ENCODE peak calls at places on chromosome X, in nine cellular contexts. One of them, this sample, is unnamed.

GRCh38 chrX:20320461-20321159 is 53.9 kb upstream of the RPS6KA3 start:
- DNase-seq in AG10803: no peak
- DNase-seq in GM20000: peak
- DNase-seq in activated T-cell treated with anti-CD3 and anti-CD28 coated beads, Interleukin-2, amount 50 U/mL, for 72 hours: no peak
- DNase-seq in B cell: peak
- DNase-seq in stimulated activated CD8-positive, alpha-beta memory T cell treated with anti-CD3 and anti-CD28 coated beads, Interleukin-4, amount 100 ng/mL, for 48 hours: no peak
- DNase-seq in GM06990: peak
- DNase-seq in activated gamma-delta T cell treated with Interleukin-2 at 50 U/mL for 16 hours: peak
- DNase-seq in stimulated activated CD4-positive, alpha-beta T cell treated with anti-CD3 and anti-CD28 coated beads, Interleukin-12 subunit alpha, Interleukin-12 subunit beta, amount 100 ng/mL, for 24 hours: no peak
- DNase-seq in this sample: peak

GRCh38 chrX:103628386-103629290 is at the start of gene TCEAL1:
- DNase-seq in AG10803: no peak
- DNase-seq in GM20000: peak
- DNase-seq in activated T-cell treated with anti-CD3 and anti-CD28 coated beads, Interleukin-2, amount 50 U/mL, for 72 hours: peak
- DNase-seq in B cell: no peak
- DNase-seq in stimulated activated CD8-positive, alpha-beta memory T cell treated with anti-CD3 and anti-CD28 coated beads, Interleukin-4, amount 100 ng/mL, for 48 hours: peak
- DNase-seq in GM06990: peak
- DNase-seq in activated gamma-delta T cell treated with Interleukin-2 at 50 U/mL for 16 hours: peak
- DNase-seq in stimulated activated CD4-positive, alpha-beta T cell treated with anti-CD3 and anti-CD28 coated beads, Interleukin-12 subunit alpha, Interleukin-12 subunit beta, amount 100 ng/mL, for 24 hours: no peak
- DNase-seq in this sample: peak

GRCh38 chrX:88438209-88438608 is 308.8 kb upstream of the CPXCR1 start:
- DNase-seq in AG10803: no peak
- DNase-seq in GM20000: no peak
- DNase-seq in activated T-cell treated with anti-CD3 and anti-CD28 coated beads, Interleukin-2, amount 50 U/mL, for 72 hours: no peak
- DNase-seq in B cell: no peak
- DNase-seq in stimulated activated CD8-positive, alpha-beta memory T cell treated with anti-CD3 and anti-CD28 coated beads, Interleukin-4, amount 100 ng/mL, for 48 hours: no peak
- DNase-seq in GM06990: no peak
- DNase-seq in activated gamma-delta T cell treated with Interleukin-2 at 50 U/mL for 16 hours: no peak
- DNase-seq in stimulated activated CD4-positive, alpha-beta T cell treated with anti-CD3 and anti-CD28 coated beads, Interleukin-12 subunit alpha, Interleukin-12 subunit beta, amount 100 ng/mL, for 24 hours: no peak
- DNase-seq in this sample: no peak

GRCh38 chrX:74234829-74235228 is 69.2 kb upstream of the ZCCHC13 start:
- DNase-seq in AG10803: no peak
- DNase-seq in GM20000: no peak
- DNase-seq in activated T-cell treated with anti-CD3 and anti-CD28 coated beads, Interleukin-2, amount 50 U/mL, for 72 hours: no peak
- DNase-seq in B cell: no peak
- DNase-seq in stimulated activated CD8-positive, alpha-beta memory T cell treated with anti-CD3 and anti-CD28 coated beads, Interleukin-4, amount 100 ng/mL, for 48 hours: no peak
- DNase-seq in GM06990: no peak
- DNase-seq in activated gamma-delta T cell treated with Interleukin-2 at 50 U/mL for 16 hours: no peak
- DNase-seq in stimulated activated CD4-positive, alpha-beta T cell treated with anti-CD3 and anti-CD28 coated beads, Interleukin-12 subunit alpha, Interleukin-12 subunit beta, amount 100 ng/mL, for 24 hours: no peak
- DNase-seq in this sample: no peak

GRCh38 chrX:41982966-41983365 is 59.6 kb upstream of the CASK start:
- DNase-seq in AG10803: no peak
- DNase-seq in GM20000: no peak
- DNase-seq in activated T-cell treated with anti-CD3 and anti-CD28 coated beads, Interleukin-2, amount 50 U/mL, for 72 hours: no peak
- DNase-seq in B cell: no peak
- DNase-seq in stimulated activated CD8-positive, alpha-beta memory T cell treated with anti-CD3 and anti-CD28 coated beads, Interleukin-4, amount 100 ng/mL, for 48 hours: no peak
- DNase-seq in GM06990: no peak
- DNase-seq in activated gamma-delta T cell treated with Interleukin-2 at 50 U/mL for 16 hours: no peak
- DNase-seq in stimulated activated CD4-positive, alpha-beta T cell treated with anti-CD3 and anti-CD28 coated beads, Interleukin-12 subunit alpha, Interleukin-12 subunit beta, amount 100 ng/mL, for 24 hours: no peak
- DNase-seq in this sample: no peak

GRCh38 chrX:149691794-149692193 is 20.1 kb upstream of the MAGEA11 start:
- DNase-seq in AG10803: no peak
- DNase-seq in GM20000: no peak
- DNase-seq in activated T-cell treated with anti-CD3 and anti-CD28 coated beads, Interleukin-2, amount 50 U/mL, for 72 hours: no peak
- DNase-seq in B cell: no peak
- DNase-seq in stimulated activated CD8-positive, alpha-beta memory T cell treated with anti-CD3 and anti-CD28 coated beads, Interleukin-4, amount 100 ng/mL, for 48 hours: no peak
- DNase-seq in GM06990: no peak
- DNase-seq in activated gamma-delta T cell treated with Interleukin-2 at 50 U/mL for 16 hours: no peak
- DNase-seq in stimulated activated CD4-positive, alpha-beta T cell treated with anti-CD3 and anti-CD28 coated beads, Interleukin-12 subunit alpha, Interleukin-12 subunit beta, amount 100 ng/mL, for 24 hours: no peak
- DNase-seq in this sample: no peak

GRCh38 chrX:12867746-12868145 is 874 bp downstream of the TLR7 start:
- DNase-seq in AG10803: no peak
- DNase-seq in GM20000: no peak
- DNase-seq in activated T-cell treated with anti-CD3 and anti-CD28 coated beads, Interleukin-2, amount 50 U/mL, for 72 hours: no peak
- DNase-seq in B cell: no peak
- DNase-seq in stimulated activated CD8-positive, alpha-beta memory T cell treated with anti-CD3 and anti-CD28 coated beads, Interleukin-4, amount 100 ng/mL, for 48 hours: no peak
- DNase-seq in GM06990: no peak
- DNase-seq in activated gamma-delta T cell treated with Interleukin-2 at 50 U/mL for 16 hours: no peak
- DNase-seq in stimulated activated CD4-positive, alpha-beta T cell treated with anti-CD3 and anti-CD28 coated beads, Interleukin-12 subunit alpha, Interleukin-12 subunit beta, amount 100 ng/mL, for 24 hours: no peak
- DNase-seq in this sample: no peak

GRCh38 chrX:15334561-15334960 is 762 bp downstream of the PIGA start:
- DNase-seq in AG10803: peak
- DNase-seq in GM20000: peak
- DNase-seq in activated T-cell treated with anti-CD3 and anti-CD28 coated beads, Interleukin-2, amount 50 U/mL, for 72 hours: peak
- DNase-seq in B cell: no peak
- DNase-seq in stimulated activated CD8-positive, alpha-beta memory T cell treated with anti-CD3 and anti-CD28 coated beads, Interleukin-4, amount 100 ng/mL, for 48 hours: peak
- DNase-seq in GM06990: no peak
- DNase-seq in activated gamma-delta T cell treated with Interleukin-2 at 50 U/mL for 16 hours: no peak
- DNase-seq in stimulated activated CD4-positive, alpha-beta T cell treated with anti-CD3 and anti-CD28 coated beads, Interleukin-12 subunit alpha, Interleukin-12 subunit beta, amount 100 ng/mL, for 24 hours: no peak
- DNase-seq in this sample: peak

GRCh38 chrX:99901091-99901490 is 509.0 kb downstream of the PCDH19 start:
- DNase-seq in AG10803: no peak
- DNase-seq in GM20000: no peak
- DNase-seq in activated T-cell treated with anti-CD3 and anti-CD28 coated beads, Interleukin-2, amount 50 U/mL, for 72 hours: no peak
- DNase-seq in B cell: no peak
- DNase-seq in stimulated activated CD8-positive, alpha-beta memory T cell treated with anti-CD3 and anti-CD28 coated beads, Interleukin-4, amount 100 ng/mL, for 48 hours: no peak
- DNase-seq in GM06990: no peak
- DNase-seq in activated gamma-delta T cell treated with Interleukin-2 at 50 U/mL for 16 hours: no peak
- DNase-seq in stimulated activated CD4-positive, alpha-beta T cell treated with anti-CD3 and anti-CD28 coated beads, Interleukin-12 subunit alpha, Interleukin-12 subunit beta, amount 100 ng/mL, for 24 hours: no peak
- DNase-seq in this sample: no peak

GRCh38 chrX:26146024-26146423 is 7.9 kb downstream of the MAGEB18 start:
- DNase-seq in AG10803: no peak
- DNase-seq in GM20000: no peak
- DNase-seq in activated T-cell treated with anti-CD3 and anti-CD28 coated beads, Interleukin-2, amount 50 U/mL, for 72 hours: no peak
- DNase-seq in B cell: no peak
- DNase-seq in stimulated activated CD8-positive, alpha-beta memory T cell treated with anti-CD3 and anti-CD28 coated beads, Interleukin-4, amount 100 ng/mL, for 48 hours: no peak
- DNase-seq in GM06990: no peak
- DNase-seq in activated gamma-delta T cell treated with Interleukin-2 at 50 U/mL for 16 hours: no peak
- DNase-seq in stimulated activated CD4-positive, alpha-beta T cell treated with anti-CD3 and anti-CD28 coated beads, Interleukin-12 subunit alpha, Interleukin-12 subunit beta, amount 100 ng/mL, for 24 hours: no peak
- DNase-seq in this sample: no peak

GRCh38 chrX:103197721-103198306 is 17.1 kb upstream of the BEX4 start:
- DNase-seq in AG10803: peak
- DNase-seq in GM20000: no peak
- DNase-seq in activated T-cell treated with anti-CD3 and anti-CD28 coated beads, Interleukin-2, amount 50 U/mL, for 72 hours: no peak
- DNase-seq in B cell: no peak
- DNase-seq in stimulated activated CD8-positive, alpha-beta memory T cell treated with anti-CD3 and anti-CD28 coated beads, Interleukin-4, amount 100 ng/mL, for 48 hours: no peak
- DNase-seq in GM06990: no peak
- DNase-seq in activated gamma-delta T cell treated with Interleukin-2 at 50 U/mL for 16 hours: no peak
- DNase-seq in stimulated activated CD4-positive, alpha-beta T cell treated with anti-CD3 and anti-CD28 coated beads, Interleukin-12 subunit alpha, Interleukin-12 subunit beta, amount 100 ng/mL, for 24 hours: no peak
- DNase-seq in this sample: no peak

GRCh38 chrX:76555816-76556215 is 128.3 kb downstream of the MAGEE1 start:
- DNase-seq in AG10803: peak
- DNase-seq in GM20000: peak
- DNase-seq in activated T-cell treated with anti-CD3 and anti-CD28 coated beads, Interleukin-2, amount 50 U/mL, for 72 hours: peak
- DNase-seq in B cell: no peak
- DNase-seq in stimulated activated CD8-positive, alpha-beta memory T cell treated with anti-CD3 and anti-CD28 coated beads, Interleukin-4, amount 100 ng/mL, for 48 hours: peak
- DNase-seq in GM06990: no peak
- DNase-seq in activated gamma-delta T cell treated with Interleukin-2 at 50 U/mL for 16 hours: no peak
- DNase-seq in stimulated activated CD4-positive, alpha-beta T cell treated with anti-CD3 and anti-CD28 coated beads, Interleukin-12 subunit alpha, Interleukin-12 subunit beta, amount 100 ng/mL, for 24 hours: no peak
- DNase-seq in this sample: peak

GRCh38 chrX:53317365-53318069 is 36.1 kb upstream of the IQSEC2 start:
- DNase-seq in AG10803: peak
- DNase-seq in GM20000: peak
- DNase-seq in activated T-cell treated with anti-CD3 and anti-CD28 coated beads, Interleukin-2, amount 50 U/mL, for 72 hours: peak
- DNase-seq in B cell: peak
- DNase-seq in stimulated activated CD8-positive, alpha-beta memory T cell treated with anti-CD3 and anti-CD28 coated beads, Interleukin-4, amount 100 ng/mL, for 48 hours: peak
- DNase-seq in GM06990: peak
- DNase-seq in activated gamma-delta T cell treated with Interleukin-2 at 50 U/mL for 16 hours: peak
- DNase-seq in stimulated activated CD4-positive, alpha-beta T cell treated with anti-CD3 and anti-CD28 coated beads, Interleukin-12 subunit alpha, Interleukin-12 subunit beta, amount 100 ng/mL, for 24 hours: peak
- DNase-seq in this sample: peak

GRCh38 chrX:120617996-120618630 is 11.7 kb downstream of the C1GALT1C1 start:
- DNase-seq in AG10803: peak
- DNase-seq in GM20000: no peak
- DNase-seq in activated T-cell treated with anti-CD3 and anti-CD28 coated beads, Interleukin-2, amount 50 U/mL, for 72 hours: no peak
- DNase-seq in B cell: no peak
- DNase-seq in stimulated activated CD8-positive, alpha-beta memory T cell treated with anti-CD3 and anti-CD28 coated beads, Interleukin-4, amount 100 ng/mL, for 48 hours: no peak
- DNase-seq in GM06990: no peak
- DNase-seq in activated gamma-delta T cell treated with Interleukin-2 at 50 U/mL for 16 hours: no peak
- DNase-seq in stimulated activated CD4-positive, alpha-beta T cell treated with anti-CD3 and anti-CD28 coated beads, Interleukin-12 subunit alpha, Interleukin-12 subunit beta, amount 100 ng/mL, for 24 hours: no peak
- DNase-seq in this sample: no peak

GRCh38 chrX:124737771-124738170 is 391.4 kb downstream of the SH2D1A start:
- DNase-seq in AG10803: no peak
- DNase-seq in GM20000: no peak
- DNase-seq in activated T-cell treated with anti-CD3 and anti-CD28 coated beads, Interleukin-2, amount 50 U/mL, for 72 hours: no peak
- DNase-seq in B cell: no peak
- DNase-seq in stimulated activated CD8-positive, alpha-beta memory T cell treated with anti-CD3 and anti-CD28 coated beads, Interleukin-4, amount 100 ng/mL, for 48 hours: no peak
- DNase-seq in GM06990: no peak
- DNase-seq in activated gamma-delta T cell treated with Interleukin-2 at 50 U/mL for 16 hours: no peak
- DNase-seq in stimulated activated CD4-positive, alpha-beta T cell treated with anti-CD3 and anti-CD28 coated beads, Interleukin-12 subunit alpha, Interleukin-12 subunit beta, amount 100 ng/mL, for 24 hours: no peak
- DNase-seq in this sample: no peak